ENCODE peak calls at places on chromosomes 13 and 19, in seven cellular contexts. U is stimulated activated CD8-positive, alpha-beta memory T cell treated with anti-CD3 and anti-CD28 coated beads, Interleukin-7, amount 100 ng/mL, for 1 hour; Z is stomach; V is T-cell; T is smooth muscle cell of the brain vasculature; X is HS-27A; S is COR-L47. F is an unnamed sample.

GRCh38 chr13:30346789-30347167 is 39.4 kb upstream of the KATNAL1 start:
- DNase-seq in T (no peak), V (no peak), X (no peak), Z (no peak), S (no peak), U (no peak), F (no peak)

GRCh38 chr13:71590654-71591148 is 276.3 kb downstream of the DACH1 start:
- DNase-seq in Z (no peak), T (no peak), S (no peak), X (no peak), V (no peak), U (no peak), F (no peak)

GRCh38 chr19:12137541-12137940 is 2.6 kb downstream of the ZNF20 start:
- DNase-seq in S (peak; percentile 7), U (no peak), V (no peak), T (no peak), Z (no peak), X (no peak), F (peak; percentile 61)

GRCh38 chr19:3358392-3358918 is 7.9 kb upstream of the NFIC start:
- DNase-seq in V (peak; percentile 36), X (no peak), T (no peak), U (no peak), Z (no peak), S (no peak), F (no peak)

GRCh38 chr13:87123987-87124784 is 547.0 kb upstream of the SLITRK5 start:
- DNase-seq in Z (no peak), V (no peak), X (peak; percentile 4), U (no peak), T (peak; percentile 94), S (no peak), F (peak; percentile 98)

GRCh38 chr13:44516771-44517170 is 59.4 kb downstream of the TSC22D1 start:
- DNase-seq in Z (no peak), X (no peak), T (no peak), V (no peak), U (no peak), S (no peak), F (no peak)

GRCh38 chr19:1068111-1069001 is 1.4 kb downstream of the ARHGAP45 start:
- DNase-seq in V (peak; percentile 78), S (no peak), X (no peak), Z (no peak), T (no peak), U (no peak), F (peak; percentile 77)

GRCh38 chr13:39818953-39819352 is 163.5 kb downstream of the COG6 start:
- DNase-seq in Z (no peak), U (no peak), X (no peak), S (no peak), T (no peak), V (no peak), F (no peak)

GRCh38 chr13:98749501-98749900 is 3.0 kb downstream of the SLC15A1 start:
- DNase-seq in V (no peak), S (no peak), U (no peak), T (no peak), Z (no peak), X (no peak), F (no peak)

GRCh38 chr13:45696610-45697226 is 5.4 kb upstream of the CBY2 start:
- DNase-seq in Z (no peak), U (no peak), X (no peak), T (no peak), V (no peak), S (no peak), F (peak; percentile 42)

GRCh38 chr13:98476538-98476966 is 100.4 kb downstream of the STK24 start:
- DNase-seq in T (no peak), Z (peak; percentile 66), V (peak; percentile 72), S (no peak), X (no peak), U (peak; percentile 70), F (peak; percentile 97)

GRCh38 chr13:25691654-25692053 is 319.9 kb downstream of the ATP8A2 start:
- DNase-seq in S (peak; percentile 55), X (no peak), V (no peak), U (no peak), Z (no peak), T (no peak), F (no peak)

GRCh38 chr13:21338156-21338555 is 120.9 kb downstream of the ZDHHC20 start:
- DNase-seq in X (no peak), U (no peak), Z (no peak), T (no peak), S (no peak), V (no peak), F (no peak)

GRCh38 chr13:79389031-79389430 is 17.0 kb downstream of the RBM26 start:
- DNase-seq in V (no peak), X (no peak), T (no peak), Z (no peak), S (no peak), U (no peak), F (peak; percentile 58)

GRCh38 chr13:97855570-97855970 is 97.9 kb upstream of the IPO5 start:
- DNase-seq in V (no peak), T (peak; percentile 54), Z (no peak), S (peak; percentile 76), X (peak; percentile 24), U (no peak), F (peak; percentile 65)

GRCh38 chr13:113049521-113049941 is 56.1 kb upstream of the F7 start:
- DNase-seq in V (no peak), S (no peak), T (no peak), X (no peak), U (no peak), Z (no peak), F (no peak)

GRCh38 chr19:58407658-58408151 is 744 bp upstream of the ZNF584 start:
- DNase-seq in T (no peak), V (no peak), U (no peak), Z (no peak), S (no peak), X (no peak), F (no peak)

GRCh38 chr19:41705393-41706174 is 2.8 kb upstream of the CEACAM5 start:
- DNase-seq in T (no peak), S (no peak), Z (no peak), V (peak; percentile 14), X (no peak), U (no peak), F (peak; percentile 36)

GRCh38 chr13:110883539-110883938 is 31.3 kb downstream of the ANKRD10 start:
- DNase-seq in T (no peak), V (no peak), X (no peak), U (no peak), Z (no peak), S (no peak), F (no peak)